ENCODE peak calls at places on chromosomes 7 and 10, in nine cellular contexts. One of them, this sample, is unnamed.

GRCh38 chr10:60377955-60378354 is 11.7 kb downstream of the ANK3 start:
- DNase-seq in stimulated activated naive CD4-positive, alpha-beta T cell: no peak
- DNase-seq in activated CD4-positive, CD25-positive, alpha-beta regulatory T cell: no peak
- DNase-seq in activated T-helper 1 cell treated with anti-CD3 and anti-CD28 coated beads, Interleukin-12 subunit alpha, Interleukin-12 subunit beta, Interleukin-2, Interleukin-4 antibody, amounts not matched to agents 30 ng/mL and 10 ng/mL and 1 ng/mL, durations not matched to agents 14 hours and 24 hours and 36 hours: no peak
- DNase-seq in T-cell: no peak
- DNase-seq in ecto neural progenitor cell: no peak
- DNase-seq in COLO829: no peak
- DNase-seq in NCI-H2029: no peak
- DNase-seq in caudate nucleus: no peak
- DNase-seq in this sample: no peak

GRCh38 chr7:33761440-33762080 is 143.8 kb upstream of the BMPER start:
- DNase-seq in stimulated activated naive CD4-positive, alpha-beta T cell: no peak
- DNase-seq in activated CD4-positive, CD25-positive, alpha-beta regulatory T cell: no peak
- DNase-seq in activated T-helper 1 cell treated with anti-CD3 and anti-CD28 coated beads, Interleukin-12 subunit alpha, Interleukin-12 subunit beta, Interleukin-2, Interleukin-4 antibody, amounts not matched to agents 30 ng/mL and 10 ng/mL and 1 ng/mL, durations not matched to agents 14 hours and 24 hours and 36 hours: no peak
- DNase-seq in T-cell: no peak
- DNase-seq in ecto neural progenitor cell: no peak
- DNase-seq in COLO829: no peak
- DNase-seq in NCI-H2029: no peak
- DNase-seq in caudate nucleus: no peak
- DNase-seq in this sample: no peak

GRCh38 chr10:69968830-69969229 is 83.8 kb upstream of the MACROH2A2 start:
- DNase-seq in stimulated activated naive CD4-positive, alpha-beta T cell: no peak
- DNase-seq in activated CD4-positive, CD25-positive, alpha-beta regulatory T cell: no peak
- DNase-seq in activated T-helper 1 cell treated with anti-CD3 and anti-CD28 coated beads, Interleukin-12 subunit alpha, Interleukin-12 subunit beta, Interleukin-2, Interleukin-4 antibody, amounts not matched to agents 30 ng/mL and 10 ng/mL and 1 ng/mL, durations not matched to agents 14 hours and 24 hours and 36 hours: no peak
- DNase-seq in T-cell: no peak
- DNase-seq in ecto neural progenitor cell: no peak
- DNase-seq in COLO829: no peak
- DNase-seq in NCI-H2029: no peak
- DNase-seq in caudate nucleus: no peak
- DNase-seq in this sample: no peak

GRCh38 chr7:83178066-83178465 is 15.4 kb upstream of the PCLO start:
- DNase-seq in stimulated activated naive CD4-positive, alpha-beta T cell: no peak
- DNase-seq in activated CD4-positive, CD25-positive, alpha-beta regulatory T cell: no peak
- DNase-seq in activated T-helper 1 cell treated with anti-CD3 and anti-CD28 coated beads, Interleukin-12 subunit alpha, Interleukin-12 subunit beta, Interleukin-2, Interleukin-4 antibody, amounts not matched to agents 30 ng/mL and 10 ng/mL and 1 ng/mL, durations not matched to agents 14 hours and 24 hours and 36 hours: no peak
- DNase-seq in T-cell: no peak
- DNase-seq in ecto neural progenitor cell: no peak
- DNase-seq in COLO829: no peak
- DNase-seq in NCI-H2029: peak
- DNase-seq in caudate nucleus: no peak
- DNase-seq in this sample: no peak

GRCh38 chr10:72009430-72010081 is 45.4 kb downstream of the CHST3 start:
- DNase-seq in stimulated activated naive CD4-positive, alpha-beta T cell: no peak
- DNase-seq in activated CD4-positive, CD25-positive, alpha-beta regulatory T cell: no peak
- DNase-seq in activated T-helper 1 cell treated with anti-CD3 and anti-CD28 coated beads, Interleukin-12 subunit alpha, Interleukin-12 subunit beta, Interleukin-2, Interleukin-4 antibody, amounts not matched to agents 30 ng/mL and 10 ng/mL and 1 ng/mL, durations not matched to agents 14 hours and 24 hours and 36 hours: no peak
- DNase-seq in T-cell: no peak
- DNase-seq in ecto neural progenitor cell: peak
- DNase-seq in COLO829: peak
- DNase-seq in NCI-H2029: peak
- DNase-seq in caudate nucleus: peak
- DNase-seq in this sample: peak

GRCh38 chr7:157090485-157091165 is 48.1 kb upstream of the UBE3C start:
- DNase-seq in stimulated activated naive CD4-positive, alpha-beta T cell: no peak
- DNase-seq in activated CD4-positive, CD25-positive, alpha-beta regulatory T cell: no peak
- DNase-seq in activated T-helper 1 cell treated with anti-CD3 and anti-CD28 coated beads, Interleukin-12 subunit alpha, Interleukin-12 subunit beta, Interleukin-2, Interleukin-4 antibody, amounts not matched to agents 30 ng/mL and 10 ng/mL and 1 ng/mL, durations not matched to agents 14 hours and 24 hours and 36 hours: no peak
- DNase-seq in T-cell: no peak
- DNase-seq in ecto neural progenitor cell: no peak
- DNase-seq in COLO829: no peak
- DNase-seq in NCI-H2029: no peak
- DNase-seq in caudate nucleus: no peak
- DNase-seq in this sample: no peak

GRCh38 chr10:31467791-31468535 is 148.9 kb downstream of the ZEB1 start:
- DNase-seq in stimulated activated naive CD4-positive, alpha-beta T cell: no peak
- DNase-seq in activated CD4-positive, CD25-positive, alpha-beta regulatory T cell: no peak
- DNase-seq in activated T-helper 1 cell treated with anti-CD3 and anti-CD28 coated beads, Interleukin-12 subunit alpha, Interleukin-12 subunit beta, Interleukin-2, Interleukin-4 antibody, amounts not matched to agents 30 ng/mL and 10 ng/mL and 1 ng/mL, durations not matched to agents 14 hours and 24 hours and 36 hours: no peak
- DNase-seq in T-cell: no peak
- DNase-seq in ecto neural progenitor cell: no peak
- DNase-seq in COLO829: no peak
- DNase-seq in NCI-H2029: no peak
- DNase-seq in caudate nucleus: no peak
- DNase-seq in this sample: no peak

GRCh38 chr7:77349141-77349540 is 67.0 kb downstream of the GSAP start:
- DNase-seq in stimulated activated naive CD4-positive, alpha-beta T cell: no peak
- DNase-seq in activated CD4-positive, CD25-positive, alpha-beta regulatory T cell: no peak
- DNase-seq in activated T-helper 1 cell treated with anti-CD3 and anti-CD28 coated beads, Interleukin-12 subunit alpha, Interleukin-12 subunit beta, Interleukin-2, Interleukin-4 antibody, amounts not matched to agents 30 ng/mL and 10 ng/mL and 1 ng/mL, durations not matched to agents 14 hours and 24 hours and 36 hours: no peak
- DNase-seq in T-cell: no peak
- DNase-seq in ecto neural progenitor cell: no peak
- DNase-seq in COLO829: no peak
- DNase-seq in NCI-H2029: no peak
- DNase-seq in caudate nucleus: no peak
- DNase-seq in this sample: no peak

GRCh38 chr7:103551006-103551405 is 105.0 kb upstream of the SLC26A5 start:
- DNase-seq in stimulated activated naive CD4-positive, alpha-beta T cell: no peak
- DNase-seq in activated CD4-positive, CD25-positive, alpha-beta regulatory T cell: no peak
- DNase-seq in activated T-helper 1 cell treated with anti-CD3 and anti-CD28 coated beads, Interleukin-12 subunit alpha, Interleukin-12 subunit beta, Interleukin-2, Interleukin-4 antibody, amounts not matched to agents 30 ng/mL and 10 ng/mL and 1 ng/mL, durations not matched to agents 14 hours and 24 hours and 36 hours: no peak
- DNase-seq in T-cell: no peak
- DNase-seq in ecto neural progenitor cell: no peak
- DNase-seq in COLO829: no peak
- DNase-seq in NCI-H2029: no peak
- DNase-seq in caudate nucleus: no peak
- DNase-seq in this sample: no peak

GRCh38 chr7:1505731-1506550 is 1.8 kb upstream of the INTS1 start:
- DNase-seq in stimulated activated naive CD4-positive, alpha-beta T cell: no peak
- DNase-seq in activated CD4-positive, CD25-positive, alpha-beta regulatory T cell: no peak
- DNase-seq in activated T-helper 1 cell treated with anti-CD3 and anti-CD28 coated beads, Interleukin-12 subunit alpha, Interleukin-12 subunit beta, Interleukin-2, Interleukin-4 antibody, amounts not matched to agents 30 ng/mL and 10 ng/mL and 1 ng/mL, durations not matched to agents 14 hours and 24 hours and 36 hours: no peak
- DNase-seq in T-cell: no peak
- DNase-seq in ecto neural progenitor cell: no peak
- DNase-seq in COLO829: no peak
- DNase-seq in NCI-H2029: no peak
- DNase-seq in caudate nucleus: no peak
- DNase-seq in this sample: peak

GRCh38 chr7:12759112-12759511 is 71.7 kb downstream of the ARL4A start:
- DNase-seq in stimulated activated naive CD4-positive, alpha-beta T cell: no peak
- DNase-seq in activated CD4-positive, CD25-positive, alpha-beta regulatory T cell: no peak
- DNase-seq in activated T-helper 1 cell treated with anti-CD3 and anti-CD28 coated beads, Interleukin-12 subunit alpha, Interleukin-12 subunit beta, Interleukin-2, Interleukin-4 antibody, amounts not matched to agents 30 ng/mL and 10 ng/mL and 1 ng/mL, durations not matched to agents 14 hours and 24 hours and 36 hours: no peak
- DNase-seq in T-cell: no peak
- DNase-seq in ecto neural progenitor cell: no peak
- DNase-seq in COLO829: no peak
- DNase-seq in NCI-H2029: no peak
- DNase-seq in caudate nucleus: no peak
- DNase-seq in this sample: no peak

GRCh38 chr7:43768201-43768893 is 9.9 kb downstream of the BLVRA start:
- DNase-seq in stimulated activated naive CD4-positive, alpha-beta T cell: no peak
- DNase-seq in activated CD4-positive, CD25-positive, alpha-beta regulatory T cell: no peak
- DNase-seq in activated T-helper 1 cell treated with anti-CD3 and anti-CD28 coated beads, Interleukin-12 subunit alpha, Interleukin-12 subunit beta, Interleukin-2, Interleukin-4 antibody, amounts not matched to agents 30 ng/mL and 10 ng/mL and 1 ng/mL, durations not matched to agents 14 hours and 24 hours and 36 hours: no peak
- DNase-seq in T-cell: no peak
- DNase-seq in ecto neural progenitor cell: no peak
- DNase-seq in COLO829: no peak
- DNase-seq in NCI-H2029: no peak
- DNase-seq in caudate nucleus: no peak
- DNase-seq in this sample: no peak

GRCh38 chr10:11520892-11521291 is 90.6 kb downstream of the USP6NL start:
- DNase-seq in stimulated activated naive CD4-positive, alpha-beta T cell: no peak
- DNase-seq in activated CD4-positive, CD25-positive, alpha-beta regulatory T cell: no peak
- DNase-seq in activated T-helper 1 cell treated with anti-CD3 and anti-CD28 coated beads, Interleukin-12 subunit alpha, Interleukin-12 subunit beta, Interleukin-2, Interleukin-4 antibody, amounts not matched to agents 30 ng/mL and 10 ng/mL and 1 ng/mL, durations not matched to agents 14 hours and 24 hours and 36 hours: no peak
- DNase-seq in T-cell: no peak
- DNase-seq in ecto neural progenitor cell: no peak
- DNase-seq in COLO829: no peak
- DNase-seq in NCI-H2029: no peak
- DNase-seq in caudate nucleus: no peak
- DNase-seq in this sample: no peak

GRCh38 chr7:506921-507622 is 12.6 kb downstream of the PDGFA start:
- DNase-seq in stimulated activated naive CD4-positive, alpha-beta T cell: no peak
- DNase-seq in activated CD4-positive, CD25-positive, alpha-beta regulatory T cell: no peak
- DNase-seq in activated T-helper 1 cell treated with anti-CD3 and anti-CD28 coated beads, Interleukin-12 subunit alpha, Interleukin-12 subunit beta, Interleukin-2, Interleukin-4 antibody, amounts not matched to agents 30 ng/mL and 10 ng/mL and 1 ng/mL, durations not matched to agents 14 hours and 24 hours and 36 hours: no peak
- DNase-seq in T-cell: no peak
- DNase-seq in ecto neural progenitor cell: no peak
- DNase-seq in COLO829: no peak
- DNase-seq in NCI-H2029: no peak
- DNase-seq in caudate nucleus: no peak
- DNase-seq in this sample: no peak

GRCh38 chr7:149060161-149060560 is 30.4 kb downstream of the ZNF786 start:
- DNase-seq in stimulated activated naive CD4-positive, alpha-beta T cell: no peak
- DNase-seq in activated CD4-positive, CD25-positive, alpha-beta regulatory T cell: no peak
- DNase-seq in activated T-helper 1 cell treated with anti-CD3 and anti-CD28 coated beads, Interleukin-12 subunit alpha, Interleukin-12 subunit beta, Interleukin-2, Interleukin-4 antibody, amounts not matched to agents 30 ng/mL and 10 ng/mL and 1 ng/mL, durations not matched to agents 14 hours and 24 hours and 36 hours: no peak
- DNase-seq in T-cell: no peak
- DNase-seq in ecto neural progenitor cell: no peak
- DNase-seq in COLO829: no peak
- DNase-seq in NCI-H2029: no peak
- DNase-seq in caudate nucleus: no peak
- DNase-seq in this sample: no peak

GRCh38 chr7:112800486-112800885 is 10.3 kb upstream of the TMEM168 start:
- DNase-seq in stimulated activated naive CD4-positive, alpha-beta T cell: no peak
- DNase-seq in activated CD4-positive, CD25-positive, alpha-beta regulatory T cell: no peak
- DNase-seq in activated T-helper 1 cell treated with anti-CD3 and anti-CD28 coated beads, Interleukin-12 subunit alpha, Interleukin-12 subunit beta, Interleukin-2, Interleukin-4 antibody, amounts not matched to agents 30 ng/mL and 10 ng/mL and 1 ng/mL, durations not matched to agents 14 hours and 24 hours and 36 hours: no peak
- DNase-seq in T-cell: no peak
- DNase-seq in ecto neural progenitor cell: no peak
- DNase-seq in COLO829: no peak
- DNase-seq in NCI-H2029: no peak
- DNase-seq in caudate nucleus: no peak
- DNase-seq in this sample: no peak

GRCh38 chr7:43625453-43625852 is 42.5 kb downstream of the STK17A start:
- DNase-seq in stimulated activated naive CD4-positive, alpha-beta T cell: peak
- DNase-seq in activated CD4-positive, CD25-positive, alpha-beta regulatory T cell: no peak
- DNase-seq in activated T-helper 1 cell treated with anti-CD3 and anti-CD28 coated beads, Interleukin-12 subunit alpha, Interleukin-12 subunit beta, Interleukin-2, Interleukin-4 antibody, amounts not matched to agents 30 ng/mL and 10 ng/mL and 1 ng/mL, durations not matched to agents 14 hours and 24 hours and 36 hours: no peak
- DNase-seq in T-cell: peak
- DNase-seq in ecto neural progenitor cell: no peak
- DNase-seq in COLO829: no peak
- DNase-seq in NCI-H2029: no peak
- DNase-seq in caudate nucleus: no peak
- DNase-seq in this sample: no peak